ENCODE peak calls at places on chromosomes 4 and X, in five cellular contexts. One of them, this sample, is unnamed.
A peak's percentile ranks its signal among the peaks of the same experiment; 100 is the strongest.

GRCh38 chr4:26048962-26049361 is 134.9 kb downstream of the SMIM20 start:
- DNase-seq in MM.1S: no peak
- DNase-seq in immature natural killer cell: no peak
- DNase-seq in stimulated activated CD8-positive, alpha-beta memory T cell treated with anti-CD3 and anti-CD28 coated beads, Interleukin-15, amount 100 ng/mL, for 4 hours: no peak
- DNase-seq in endothelial cell: no peak
- DNase-seq in this sample: no peak

GRCh38 chr4:149605601-149606378 is 209.9 kb downstream of the IQCM start:
- DNase-seq in MM.1S: no peak
- DNase-seq in immature natural killer cell: no peak
- DNase-seq in stimulated activated CD8-positive, alpha-beta memory T cell treated with anti-CD3 and anti-CD28 coated beads, Interleukin-15, amount 100 ng/mL, for 4 hours: no peak
- DNase-seq in endothelial cell: no peak
- DNase-seq in this sample: no peak

GRCh38 chrX:45164995-45165394 is 35.7 kb downstream of the DIPK2B start:
- DNase-seq in MM.1S: no peak
- DNase-seq in immature natural killer cell: no peak
- DNase-seq in stimulated activated CD8-positive, alpha-beta memory T cell treated with anti-CD3 and anti-CD28 coated beads, Interleukin-15, amount 100 ng/mL, for 4 hours: no peak
- DNase-seq in endothelial cell: no peak
- DNase-seq in this sample: no peak

GRCh38 chr4:128853741-128854140 is 44.2 kb downstream of the JADE1 start:
- DNase-seq in MM.1S: no peak
- DNase-seq in immature natural killer cell: no peak
- DNase-seq in stimulated activated CD8-positive, alpha-beta memory T cell treated with anti-CD3 and anti-CD28 coated beads, Interleukin-15, amount 100 ng/mL, for 4 hours: no peak
- DNase-seq in endothelial cell: no peak
- DNase-seq in this sample: no peak

GRCh38 chr4:165404696-165405095 is 25.9 kb downstream of the CPE start:
- DNase-seq in MM.1S: no peak
- DNase-seq in immature natural killer cell: no peak
- DNase-seq in stimulated activated CD8-positive, alpha-beta memory T cell treated with anti-CD3 and anti-CD28 coated beads, Interleukin-15, amount 100 ng/mL, for 4 hours: no peak
- DNase-seq in endothelial cell: no peak
- DNase-seq in this sample: no peak

GRCh38 chr4:121551881-121552280 is 144.9 kb downstream of the ANXA5 start:
- DNase-seq in MM.1S: no peak
- DNase-seq in immature natural killer cell: no peak
- DNase-seq in stimulated activated CD8-positive, alpha-beta memory T cell treated with anti-CD3 and anti-CD28 coated beads, Interleukin-15, amount 100 ng/mL, for 4 hours: no peak
- DNase-seq in endothelial cell: no peak
- DNase-seq in this sample: no peak

GRCh38 chr4:53671757-53672156 is 80.5 kb upstream of the LNX1 start:
- DNase-seq in MM.1S: no peak
- DNase-seq in immature natural killer cell: no peak
- DNase-seq in stimulated activated CD8-positive, alpha-beta memory T cell treated with anti-CD3 and anti-CD28 coated beads, Interleukin-15, amount 100 ng/mL, for 4 hours: no peak
- DNase-seq in endothelial cell: no peak
- DNase-seq in this sample: no peak

GRCh38 chrX:31580726-31581125 is 508.9 kb upstream of the FTHL17 start:
- DNase-seq in MM.1S: no peak
- DNase-seq in immature natural killer cell: no peak
- DNase-seq in stimulated activated CD8-positive, alpha-beta memory T cell treated with anti-CD3 and anti-CD28 coated beads, Interleukin-15, amount 100 ng/mL, for 4 hours: no peak
- DNase-seq in endothelial cell: no peak
- DNase-seq in this sample: no peak

GRCh38 chr4:160026720-160027119 is 923.8 kb downstream of the RAPGEF2 start:
- DNase-seq in MM.1S: peak; percentile 43
- DNase-seq in immature natural killer cell: no peak
- DNase-seq in stimulated activated CD8-positive, alpha-beta memory T cell treated with anti-CD3 and anti-CD28 coated beads, Interleukin-15, amount 100 ng/mL, for 4 hours: no peak
- DNase-seq in endothelial cell: no peak
- DNase-seq in this sample: no peak

GRCh38 chrX:71679575-71680207 is 12.3 kb downstream of the LOC101059915 start:
- DNase-seq in MM.1S: no peak
- DNase-seq in immature natural killer cell: no peak
- DNase-seq in stimulated activated CD8-positive, alpha-beta memory T cell treated with anti-CD3 and anti-CD28 coated beads, Interleukin-15, amount 100 ng/mL, for 4 hours: no peak
- DNase-seq in endothelial cell: no peak
- DNase-seq in this sample: no peak

This sample was measured in CD4-positive, CD25-positive, alpha-beta regulatory T cell.